ENCODE peak calls at places on chromosomes 3 and 15, in ten cellular contexts. W is aorta; C is GM23248; Y is gastrocnemius medialis; E is uterus; I is left lung; V is sigmoid colon; A is upper lobe of right lung; L is astrocyte; M is CD8-positive, alpha-beta memory T cell. Z is an unnamed sample.

GRCh38 chr3:70970952-70971351 is 612.6 kb downstream of the FOXP1 start:
- DNase-seq in L (no peak), C (no peak), V (no peak), A (no peak), I (no peak), W (no peak), M (no peak), E (no peak), Y (no peak), Z (no peak)

GRCh38 chr3:72447059-72447946 is 400.9 kb downstream of the SHQ1 start:
- DNase-seq in A (peak; percentile 96), C (peak; percentile 97), M (peak; percentile 94), E (peak; percentile 88), V (peak; percentile 96), L (peak; percentile 66), Y (peak; percentile 87), W (peak; percentile 95), I (peak; percentile 97), Z (peak; percentile 97)

GRCh38 chr15:66777054-66777453 is 75.0 kb downstream of the SMAD6 start:
- DNase-seq in V (no peak), W (peak; percentile 7), Y (no peak), E (no peak), L (no peak), I (no peak), A (no peak), M (no peak), C (no peak), Z (no peak)

GRCh38 chr15:68407886-68408500 is 24.0 kb downstream of the ITGA11 start:
- DNase-seq in I (no peak), E (no peak), Y (no peak), A (no peak), C (no peak), M (no peak), W (no peak), L (no peak), V (peak; percentile 22), Z (no peak)

GRCh38 chr3:8052599-8053185 is 448.9 kb upstream of the LMCD1 start:
- DNase-seq in Y (no peak), E (no peak), C (no peak), A (no peak), M (no peak), I (no peak), V (no peak), L (peak; percentile 86), W (no peak), Z (no peak)

GRCh38 chr3:46970391-46971091 is 6.0 kb downstream of the CCDC12 start:
- DNase-seq in Y (peak; percentile 68), W (no peak), V (no peak), E (no peak), I (no peak), A (peak; percentile 74), M (no peak), L (no peak), C (peak; percentile 55), Z (peak; percentile 48)

GRCh38 chr3:132180337-132180791 is 136.8 kb upstream of the ACP3 start:
- DNase-seq in A (no peak), M (no peak), L (peak; percentile 34), E (no peak), C (peak; percentile 78), I (no peak), W (no peak), Y (no peak), V (no peak), Z (no peak)

GRCh38 chr3:13539285-13539625 is 9.7 kb upstream of the FBLN2 start:
- DNase-seq in W (no peak), V (no peak), Y (no peak), C (peak; percentile 83), A (no peak), L (peak; percentile 79), E (no peak), I (peak; percentile 64), M (no peak), Z (no peak)

GRCh38 chr15:63560741-63561448 is 36.3 kb upstream of the FBXL22 start:
- DNase-seq in M (no peak), E (no peak), V (no peak), Y (no peak), L (no peak), W (no peak), A (no peak), I (no peak), C (peak; percentile 5), Z (no peak)

GRCh38 chr3:150787741-150788370 is 24.9 kb upstream of the SIAH2 start:
- DNase-seq in L (peak; percentile 43), Y (peak; percentile 64), M (peak; percentile 81), E (peak; percentile 88), I (peak; percentile 96), V (peak; percentile 87), C (peak; percentile 86), A (peak; percentile 95), W (peak; percentile 92), Z (peak; percentile 91)

GRCh38 chr15:73941871-73942635 is 15.8 kb downstream of the LOXL1 start:
- DNase-seq in Y (no peak), W (peak; percentile 54), M (peak; percentile 56), E (no peak), V (peak; percentile 61), L (no peak), I (no peak), A (no peak), C (no peak), Z (peak; percentile 34)

GRCh38 chr15:73941449-73941848 is 15.2 kb downstream of the LOXL1 start:
- DNase-seq in A (no peak), Y (no peak), V (no peak), C (no peak), L (no peak), M (no peak), E (no peak), I (no peak), W (no peak), Z (no peak)

GRCh38 chr15:73940061-73940981 is 14.1 kb downstream of the LOXL1 start:
- DNase-seq in L (no peak), W (peak; percentile 36), A (no peak), E (no peak), M (no peak), I (no peak), Y (no peak), V (peak; percentile 43), C (peak; percentile 73), Z (no peak)

GRCh38 chr15:73942751-73943270 is 16.5 kb downstream of the LOXL1 start:
- DNase-seq in W (peak; percentile 50), I (no peak), L (no peak), A (no peak), E (no peak), Y (no peak), C (no peak), M (no peak), V (no peak), Z (peak; percentile 44)

DNA sequence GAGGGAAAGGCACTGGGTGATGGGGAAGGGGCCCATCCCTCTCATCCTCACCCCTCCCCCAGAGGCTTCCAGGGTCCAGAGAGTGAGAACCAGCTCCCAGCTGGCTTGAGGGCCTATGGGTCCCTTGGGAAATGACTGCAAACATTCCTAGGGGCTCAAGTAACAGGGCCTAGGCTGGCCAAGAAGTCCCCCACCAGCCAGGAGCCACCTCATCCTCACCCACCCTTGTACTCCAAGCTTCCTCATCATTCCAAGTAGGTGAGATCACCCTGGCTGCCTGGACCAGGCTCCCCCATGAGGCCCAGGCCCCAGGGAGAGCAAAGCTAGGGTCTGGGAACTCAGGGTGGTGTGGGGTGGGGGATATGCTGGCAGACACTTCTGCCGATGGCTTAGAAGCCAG is 14.8 kb downstream of the LOXL1 start:
- DNase-seq in M (no peak), W (peak; percentile 86), L (peak; percentile 97), C (peak; percentile 99), E (no peak), A (no peak), Y (no peak), V (no peak), I (no peak), Z (no peak)
- H3K4me1 ChIP-seq in M (peaks cover 20% of the 10 kb centered on the region), W (peaks cover 13% of the 10 kb centered on the region), L (peaks cover 52% of the 10 kb centered on the region), C (peaks cover 45% of the 10 kb centered on the region), E (peaks cover 19% of the 10 kb centered on the region), A (peaks cover 19% of the 10 kb centered on the region), Y (no peaks in the 10 kb centered on the region), V (peaks cover 30% of the 10 kb centered on the region), I (no peaks in the 10 kb centered on the region), Z (no peaks in the 10 kb centered on the region)

DNA sequence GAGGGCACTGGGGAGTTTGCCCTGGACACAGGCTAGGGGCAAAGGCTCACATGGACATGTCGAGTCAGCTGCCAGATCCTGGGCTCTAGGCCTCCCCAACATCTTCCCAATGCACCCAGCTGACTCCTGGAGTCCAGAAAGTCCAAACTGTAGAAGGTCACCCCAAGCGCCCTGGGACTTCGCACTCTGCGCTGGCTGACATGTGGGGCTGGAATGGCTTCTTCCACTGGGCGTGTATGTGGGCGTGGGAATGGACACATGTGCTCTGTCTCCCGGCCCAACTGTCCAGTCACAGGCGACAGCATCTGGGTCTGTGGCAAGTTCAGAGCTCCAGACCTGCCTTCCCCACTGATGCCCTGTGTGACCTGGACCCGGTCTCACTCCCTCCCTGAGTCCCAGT is 13.2 kb upstream of the FURIN start:
- DNase-seq in E (no peak), W (no peak), I (no peak), Y (no peak), L (no peak), A (no peak), M (no peak), C (no peak), V (no peak), Z (no peak)
- H3K27me3 ChIP-seq in E (no peaks in the 10 kb centered on the region), W (no peaks in the 10 kb centered on the region), I (no peaks in the 10 kb centered on the region), Y (no peaks in the 10 kb centered on the region), L (no peaks in the 10 kb centered on the region), A (no peaks in the 10 kb centered on the region), M (no peaks in the 10 kb centered on the region), C (no peaks in the 10 kb centered on the region), V (no peaks in the 10 kb centered on the region), Z (no peaks in the 10 kb centered on the region)

DNA sequence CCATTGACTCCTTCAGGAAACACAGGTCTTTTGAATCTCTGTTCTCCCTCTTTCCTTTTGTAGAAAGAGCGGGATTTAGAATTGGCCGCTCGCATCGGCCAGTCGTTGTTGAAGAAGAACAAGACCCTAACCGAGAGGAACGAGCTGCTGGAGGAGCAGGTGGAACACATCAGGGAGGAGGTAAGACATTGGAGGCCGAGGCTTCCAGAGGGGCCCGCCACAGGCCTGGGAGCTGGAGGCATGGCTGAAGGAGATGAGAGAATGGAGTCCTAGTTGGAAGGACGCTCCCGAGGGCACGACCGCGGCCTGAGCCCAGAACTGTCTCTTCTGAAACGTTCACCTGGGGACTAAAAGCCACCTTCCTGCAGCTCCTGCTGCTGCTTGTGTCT is 81.4 kb downstream of the CCK start:
- DNase-seq in C (no peak), L (no peak), W (no peak), Y (no peak), E (no peak), V (peak; percentile 59), A (no peak), M (no peak), I (peak; percentile 69), Z (no peak)
- H3K4me1 ChIP-seq in C (peaks cover 28% of the 10 kb centered on the region), L (peaks cover 27% of the 10 kb centered on the region), W (no peaks in the 10 kb centered on the region), Y (peaks cover 32% of the 10 kb centered on the region), E (no peaks in the 10 kb centered on the region), V (peaks cover 6% of the 10 kb centered on the region), A (no peaks in the 10 kb centered on the region), M (no peaks in the 10 kb centered on the region), I (peaks cover 6% of the 10 kb centered on the region), Z (peaks cover 32% of the 10 kb centered on the region)

DNA sequence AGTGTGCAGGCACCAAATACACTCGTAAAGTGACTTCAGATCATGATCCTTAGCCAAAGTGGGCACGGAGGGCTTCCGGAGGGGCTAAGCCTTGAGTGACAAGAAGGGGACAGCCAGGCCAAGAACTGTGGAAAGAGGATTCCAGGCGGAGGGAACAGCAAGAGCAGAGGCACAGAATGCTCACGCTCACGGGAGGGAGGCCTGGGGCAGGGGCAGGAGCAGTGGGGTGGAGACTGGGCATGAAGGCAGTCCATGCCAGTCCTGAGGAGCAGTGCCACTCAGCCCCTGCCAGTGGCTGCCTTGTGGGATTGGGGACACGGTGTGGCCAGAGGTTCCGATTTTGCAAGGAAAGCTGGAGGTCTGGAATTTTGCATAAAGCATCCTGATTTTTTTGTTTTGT is 36.0 kb downstream of the DNAJB8 start:
- DNase-seq in Y (no peak), L (no peak), E (no peak), M (no peak), C (no peak), I (peak; percentile 68), A (no peak), V (no peak), W (no peak), Z (no peak)
- H3K27me3 ChIP-seq in Y (peaks cover 16% of the 10 kb centered on the region), L (peaks cover 56% of the 10 kb centered on the region), E (no peaks in the 10 kb centered on the region), M (peaks cover 8% of the 10 kb centered on the region), C (peaks cover 22% of the 10 kb centered on the region), I (peaks cover 90% of the 10 kb centered on the region), A (peaks cover 57% of the 10 kb centered on the region), V (peaks cover 84% of the 10 kb centered on the region), W (no peaks in the 10 kb centered on the region), Z (no peaks in the 10 kb centered on the region)